ENCODE peak calls at places on chromosomes 12 and 14, in seven cellular contexts. H is cerebellar cortex; R is lower leg skin; I is heart left ventricle; U is fibroblast of pulmonary artery; K is stimulated activated CD4-positive, alpha-beta T cell treated with anti-CD3 and anti-CD28 coated beads, Interleukin-12 subunit alpha, Interleukin-12 subunit beta, amount 100 ng/mL, for 24 hours; N is neural crest cell. Z is an unnamed sample.

GRCh38 chr14:58697927-58698641 is 60.3 kb downstream of the DACT1 start:
- DNase-seq in H (peak), R (no peak), I (no peak), U (no peak), K (no peak), N (no peak), Z (peak)

GRCh38 chr14:24377126-24377525 is 9.1 kb downstream of the NFATC4 start:
- DNase-seq in H (no peak), R (no peak), I (no peak), U (no peak), K (no peak), N (no peak), Z (no peak)

GRCh38 chr12:95877622-95878021 is 18.9 kb downstream of the SNRPF start:
- DNase-seq in H (no peak), R (no peak), I (no peak), U (no peak), K (no peak), N (no peak), Z (no peak)

GRCh38 chr12:124655317-124656213 is 88.2 kb upstream of the NCOR2 start:
- DNase-seq in H (peak), R (peak), I (peak), U (peak), K (no peak), N (peak), Z (peak)

GRCh38 chr14:93318927-93319326 is 13.9 kb downstream of the BTBD7 start:
- DNase-seq in H (no peak), R (no peak), I (no peak), U (no peak), K (no peak), N (no peak), Z (no peak)

GRCh38 chr12:116722245-116722644 is 15.6 kb downstream of the SPRING1 start:
- DNase-seq in H (no peak), R (no peak), I (no peak), U (no peak), K (no peak), N (no peak), Z (no peak)

GRCh38 chr14:63286071-63286470 is 32.7 kb downstream of the GPHB5 start:
- DNase-seq in H (no peak), R (no peak), I (no peak), U (no peak), K (no peak), N (no peak), Z (no peak)

GRCh38 chr12:101823891-101824290 is 6.9 kb downstream of the GNPTAB start:
- DNase-seq in H (peak), R (peak), I (peak), U (peak), K (peak), N (peak), Z (peak)

GRCh38 chr12:4435537-4435936 is 10.1 kb downstream of the FGF6 start:
- DNase-seq in H (no peak), R (peak), I (no peak), U (no peak), K (no peak), N (no peak), Z (no peak)

GRCh38 chr12:9331218-9331626 is 123.0 kb upstream of the PZP start:
- DNase-seq in H (peak), R (no peak), I (peak), U (peak), K (peak), N (peak), Z (peak)

GRCh38 chr12:121144416-121144914 is 11.8 kb downstream of the P2RX7 start:
- DNase-seq in H (no peak), R (no peak), I (no peak), U (peak), K (no peak), N (no peak), Z (no peak)

GRCh38 chr12:42790761-42791151 is 201.2 kb upstream of the PRICKLE1 start:
- DNase-seq in H (peak), R (no peak), I (no peak), U (peak), K (no peak), N (peak), Z (no peak)

GRCh38 chr12:96061323-96061722 is 25.9 kb upstream of the LTA4H start:
- DNase-seq in H (no peak), R (peak), I (no peak), U (no peak), K (no peak), N (no peak), Z (no peak)

GRCh38 chr14:87816421-87816820 is 176.6 kb downstream of the GALC start:
- DNase-seq in H (no peak), R (no peak), I (no peak), U (no peak), K (no peak), N (no peak), Z (no peak)

GRCh38 chr12:54300732-54301427 is at the start of gene NFE2:
- DNase-seq in H (peak), R (peak), I (peak), U (peak), K (no peak), N (peak), Z (peak)

GRCh38 chr14:23538785-23539184 is 12.8 kb downstream of the ZFHX2 start:
- DNase-seq in H (peak), R (no peak), I (no peak), U (peak), K (no peak), N (no peak), Z (peak)

GRCh38 chr14:103021817-103022668 is 35.3 kb downstream of the CDC42BPB start:
- DNase-seq in H (no peak), R (no peak), I (no peak), U (peak), K (no peak), N (no peak), Z (peak)

GRCh38 chr14:93028724-93029076 is 87.0 kb downstream of the ITPK1 start:
- DNase-seq in H (no peak), R (no peak), I (no peak), U (no peak), K (no peak), N (no peak), Z (no peak)

GRCh38 chr14:25150934-25151790 is 101.2 kb upstream of the STXBP6 start:
- DNase-seq in H (peak), R (no peak), I (no peak), U (peak), K (no peak), N (no peak), Z (peak)

GRCh38 chr12:130633771-130634170 is 82.3 kb downstream of the RIMBP2 start:
- DNase-seq in H (peak), R (no peak), I (no peak), U (no peak), K (no peak), N (peak), Z (peak)

GRCh38 chr12:31023271-31023724 is 50.4 kb upstream of the DDX11 start:
- DNase-seq in H (no peak), R (peak), I (no peak), U (no peak), K (no peak), N (no peak), Z (no peak)

GRCh38 chr12:58028294-58028693 is 86.9 kb downstream of the ATP23 start:
- DNase-seq in H (no peak), R (no peak), I (no peak), U (no peak), K (no peak), N (no peak), Z (no peak)

GRCh38 chr12:123094349-123095073 is 56.4 kb downstream of the PITPNM2 start:
- DNase-seq in H (no peak), R (no peak), I (peak), U (peak), K (no peak), N (no peak), Z (no peak)

GRCh38 chr14:74886001-74886400 is 4.3 kb downstream of the DLST start:
- DNase-seq in H (no peak), R (no peak), I (no peak), U (peak), K (no peak), N (no peak), Z (no peak)

GRCh38 chr12:109125791-109126190 is 9.4 kb downstream of the ACACB start:
- DNase-seq in H (no peak), R (no peak), I (no peak), U (no peak), K (no peak), N (no peak), Z (no peak)

GRCh38 chr12:95202691-95203476 is 14.4 kb downstream of the FGD6 start:
- DNase-seq in H (no peak), R (no peak), I (no peak), U (peak), K (no peak), N (no peak), Z (peak)

GRCh38 chr14:58428011-58428807 is 690 bp downstream of the KIAA0586 start:
- DNase-seq in H (peak), R (no peak), I (no peak), U (peak), K (no peak), N (peak), Z (peak)

GRCh38 chr12:31492599-31493196 is 98.2 kb downstream of the DENND5B start:
- DNase-seq in H (no peak), R (no peak), I (no peak), U (no peak), K (no peak), N (no peak), Z (no peak)

GRCh38 chr12:118126119-118126757 is 9.7 kb upstream of the PEBP1 start:
- DNase-seq in H (no peak), R (no peak), I (peak), U (no peak), K (no peak), N (no peak), Z (no peak)

GRCh38 chr14:102317564-102318248 is 1.8 kb upstream of the ZNF839 start:
- DNase-seq in H (peak), R (no peak), I (peak), U (peak), K (no peak), N (no peak), Z (peak)

GRCh38 chr12:75812341-75813018 is 219.1 kb downstream of the PHLDA1 start:
- DNase-seq in H (peak), R (no peak), I (no peak), U (no peak), K (no peak), N (no peak), Z (peak)